ENCODE peak calls at places on chromosomes 4 and X, in four cellular contexts. C is HepG2, O is GM12878, Z is K562. Y is an unnamed sample.

GRCh38 chr4:7103031-7103598 is 35.3 kb upstream of the GRPEL1 start:
- DNase-seq in Z (peak; percentile 92), O (peak; percentile 23), C (peak; percentile 64), Y (peak; percentile 96)

GRCh38 chr4:60223098-60223497 is 977.0 kb upstream of the ADGRL3 start:
- DNase-seq in Z (no peak), O (no peak), C (no peak), Y (no peak)

GRCh38 chr4:165905405-165906027 is 32.5 kb downstream of the TLL1 start:
- DNase-seq in C (no peak), O (no peak), Z (no peak), Y (no peak)

GRCh38 chrX:19334945-19335626 is 8.6 kb upstream of the PDHA1 start:
- DNase-seq in Z (peak; percentile 59), O (peak; percentile 15), C (peak; percentile 75), Y (peak; percentile 25)

GRCh38 chr4:10354746-10355145 is 102.5 kb downstream of the ZNF518B start:
- DNase-seq in C (no peak), O (no peak), Z (no peak), Y (no peak)

GRCh38 chr4:156568041-156568440 is 403.6 kb downstream of the PDGFC start:
- DNase-seq in C (no peak), O (no peak), Z (no peak), Y (no peak)

GRCh38 chr4:175871774-175872405 is 59.8 kb upstream of the GPM6A start:
- DNase-seq in C (no peak), Z (no peak), O (no peak), Y (no peak)

GRCh38 chrX:15497865-15498264 is 2.7 kb upstream of the BMX start:
- DNase-seq in Z (peak; percentile 82), C (peak; percentile 24), O (no peak), Y (peak; percentile 74)

GRCh38 chrX:10044021-10044420 is 76.9 kb downstream of the CLDN34 start:
- DNase-seq in Z (no peak), C (no peak), O (no peak), Y (no peak)

GRCh38 chr4:186624951-186625350 is 69.6 kb upstream of the MTNR1A start:
- DNase-seq in Z (no peak), O (no peak), C (peak; percentile 20), Y (no peak)

GRCh38 chr4:39565925-39566630 is 38.8 kb upstream of the UGDH start:
- DNase-seq in O (no peak), C (no peak), Z (no peak), Y (no peak)

GRCh38 chrX:96729053-96729452 is 44.4 kb downstream of the DIAPH2 start:
- DNase-seq in C (no peak), O (no peak), Z (no peak), Y (no peak)
- TF ChIP-seq FOXK2 in C (no peak), O (no peak), Z (no peak), Y (no peak)

GRCh38 chrX:128973033-128973432 is 550.3 kb downstream of the SMARCA1 start:
- DNase-seq in C (no peak), O (no peak), Z (no peak), Y (no peak)

GRCh38 chrX:128975716-128976115 is 547.6 kb downstream of the SMARCA1 start:
- DNase-seq in Z (peak; percentile 3), C (peak; percentile 23), O (no peak), Y (peak; percentile 70)
- TF ChIP-seq TARDBP in Z (no peak), C (no peak), O (no peak), Y (no peak)

GRCh38 chrX:124393659-124394058 is 47.3 kb downstream of the SH2D1A start:
- DNase-seq in Z (no peak), O (no peak), C (no peak), Y (no peak)

GRCh38 chrX:124392794-124393193 is 46.4 kb downstream of the SH2D1A start:
- DNase-seq in Z (no peak), C (no peak), O (no peak), Y (no peak)

GRCh38 chrX:124395145-124395858 is 48.9 kb downstream of the SH2D1A start:
- DNase-seq in Z (no peak), C (no peak), O (no peak), Y (no peak)

GRCh38 chrX:124388562-124388961 is 42.2 kb downstream of the SH2D1A start:
- DNase-seq in C (peak; percentile 9), O (no peak), Z (peak; percentile 75), Y (peak; percentile 67)

GRCh38 chrX:124393238-124393637 is 46.9 kb downstream of the SH2D1A start:
- DNase-seq in Z (no peak), O (no peak), C (no peak), Y (no peak)
- TF ChIP-seq FOXK2 in Z (no peak), O (no peak), C (no peak), Y (no peak)

GRCh38 chr4:188779586-188779985 is 640.3 kb downstream of the TRIML1 start:
- DNase-seq in C (no peak), Z (no peak), O (no peak), Y (no peak)
- TF ChIP-seq TARDBP in C (no peak), Z (no peak), O (no peak), Y (no peak)

DNA sequence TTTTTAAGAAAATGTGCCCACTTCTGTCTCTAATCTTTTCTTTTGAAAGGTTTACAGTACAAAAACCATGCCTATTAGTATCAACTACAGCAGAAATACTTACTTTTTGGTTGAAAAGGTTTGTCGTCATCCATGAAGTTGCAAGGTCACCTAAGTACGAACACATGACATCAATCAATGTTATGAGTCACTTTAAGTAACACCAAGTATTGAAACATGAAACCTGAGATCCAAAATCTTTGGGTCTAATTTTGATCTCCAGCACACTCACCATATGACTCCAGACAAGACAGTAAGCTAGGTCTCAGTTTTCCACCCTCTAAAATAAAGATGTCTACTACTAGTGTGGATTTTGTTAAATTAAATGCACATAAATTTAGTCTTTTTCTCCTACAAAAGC is 8.4 kb downstream of the ZNF280C start:
- DNase-seq in C (no peak), O (no peak), Z (peak; percentile 21), Y (peak; percentile 25)
- TF ChIP-seq FOXK2 in C (no peak), O (no peak), Z (no peak), Y (no peak)

DNA sequence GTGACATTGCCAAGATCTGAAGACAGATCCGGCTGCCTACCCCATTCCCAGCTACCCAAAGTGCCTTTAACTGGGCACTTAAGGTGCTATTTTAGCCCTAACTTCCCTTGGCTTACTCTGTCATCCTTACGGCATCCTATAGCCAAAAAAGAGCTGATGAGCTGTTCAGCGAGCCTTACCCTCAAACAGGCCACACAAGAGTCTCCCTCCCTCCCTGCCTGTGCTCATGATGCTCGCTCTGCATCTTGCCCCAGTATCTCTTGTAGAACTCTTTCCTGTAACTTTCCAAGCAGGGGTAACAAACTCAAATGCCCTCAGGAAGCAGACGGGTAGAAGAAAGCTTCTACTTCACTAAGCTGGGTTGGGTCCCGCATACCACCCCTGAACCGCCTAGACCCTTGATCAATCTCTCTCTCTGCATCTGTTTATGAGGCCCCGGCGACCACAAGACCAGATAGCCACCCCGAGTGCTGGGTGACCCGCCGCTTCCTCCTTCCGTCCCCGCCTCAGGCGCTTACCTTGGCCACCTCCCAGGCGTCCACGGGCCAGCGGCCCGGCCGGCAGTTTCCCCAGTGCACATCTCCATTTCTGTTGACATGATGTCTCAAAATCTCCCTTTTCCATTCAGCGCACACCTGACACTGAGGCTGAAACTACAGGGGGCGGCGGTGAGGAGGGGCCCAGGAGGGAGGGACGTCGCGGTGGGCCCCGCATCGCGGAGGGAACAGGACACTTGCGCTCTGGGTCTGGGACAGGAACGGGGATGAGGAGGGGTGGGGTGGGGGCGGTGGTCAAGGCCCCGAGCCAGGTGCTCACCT is 663 bp downstream of the CXorf38 start:
- DNase-seq in C (no peak), Z (peak; percentile 54), O (no peak), Y (peak; percentile 35)
- TF ChIP-seq TARDBP in C (no peak), Z (no peak), O (no peak), Y (no peak)

GRCh38 chr4:79915276-79915675 is 157.8 kb downstream of the ANTXR2 start:
- DNase-seq in O (no peak), Z (no peak), C (no peak), Y (no peak)

GRCh38 chr4:79918292-79918691 is 154.7 kb downstream of the ANTXR2 start:
- DNase-seq in C (no peak), O (no peak), Z (no peak), Y (no peak)

GRCh38 chr4:79917246-79917645 is 155.8 kb downstream of the ANTXR2 start:
- DNase-seq in O (peak; percentile 8), Z (peak; percentile 73), C (peak; percentile 43), Y (peak; percentile 50)

DNA sequence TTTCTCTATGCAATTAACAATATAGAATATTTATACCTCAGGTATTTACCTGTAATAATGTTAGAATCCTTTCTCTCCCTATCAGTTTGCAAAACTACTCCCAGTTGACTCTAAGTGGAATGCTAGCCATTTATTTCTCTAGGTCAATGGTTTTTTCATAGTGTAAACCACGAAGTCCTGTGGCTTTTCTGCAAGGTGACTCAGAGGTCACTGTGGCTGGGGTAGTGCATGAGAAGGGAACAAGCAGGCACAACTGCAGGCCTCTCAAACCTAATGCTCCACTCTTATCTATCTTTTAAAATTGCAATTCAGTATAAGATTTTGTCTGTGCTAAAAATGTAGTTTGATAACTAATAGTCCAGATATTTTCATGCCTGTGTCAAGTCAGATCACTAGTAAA is 159.4 kb downstream of the ANTXR2 start:
- DNase-seq in Z (peak; percentile 21), O (no peak), C (no peak), Y (no peak)
- TF ChIP-seq FOXK2 in Z (no peak), O (no peak), C (no peak), Y (no peak)

GRCh38 chr4:45741897-45742296 is 382.0 kb downstream of the GABRG1 start:
- DNase-seq in C (peak; percentile 28), O (no peak), Z (no peak), Y (no peak)
- TF ChIP-seq TARDBP in C (no peak), O (no peak), Z (no peak), Y (no peak)

GRCh38 chr4:3802571-3803474 is 36.6 kb downstream of the ADRA2C start:
- DNase-seq in O (no peak), C (peak; percentile 84), Z (no peak), Y (no peak)
- TF ChIP-seq FOXK2 in O (no peak), C (no peak), Z (no peak), Y (no peak)

Y was measured in HEK293T.